ENCODE peak calls at places on chromosome 21, in six cellular contexts. K is spleen; H is right lobe of liver; E is SJCRH30; R is H7; M is CD8-positive, alpha-beta T cell. B is an unnamed sample. For H3K27me3, the result is how much of the 10 kb centered on the place peaks cover.

GRCh38 chr21:14688412-14688811 is 142.3 kb upstream of the SAMSN1 start:
- DNase-seq in K (no peak), H (no peak), E (no peak), R (no peak), M (no peak), B (no peak)

GRCh38 chr21:19076031-19076430 is 672.4 kb upstream of the TMPRSS15 start:
- DNase-seq in K (no peak), H (no peak), E (no peak), R (no peak), M (no peak), B (no peak)

GRCh38 chr21:46185717-46186116 is 1.5 kb upstream of the SPATC1L start:
- DNase-seq in K (no peak), H (no peak), E (no peak), R (no peak), M (no peak), B (no peak)

GRCh38 chr21:31671931-31672330 is 12.4 kb downstream of the SOD1 start:
- DNase-seq in K (no peak), H (no peak), E (no peak), R (peak), M (no peak), B (no peak)

GRCh38 chr21:46325073-46325912 is 1.3 kb downstream of the PCNT start:
- DNase-seq in K (peak), H (peak), E (peak), R (peak), M (peak), B (peak)

GRCh38 chr21:45365608-45366241 is 39.2 kb upstream of the COL18A1 start:
- DNase-seq in K (no peak), H (no peak), E (peak), R (peak), M (no peak), B (no peak)

GRCh38 chr21:40315647-40316046 is 448.4 kb downstream of the PCP4 start:
- DNase-seq in K (no peak), H (no peak), E (no peak), R (no peak), M (no peak), B (no peak)

GRCh38 chr21:46098303-46099141 is 610 bp downstream of the COL6A2 start:
- DNase-seq in K (peak), H (peak), E (no peak), R (peak), M (peak), B (no peak)

GRCh38 chr21:45979141-45979631 is 2.4 kb upstream of the COL6A1 start:
- DNase-seq in K (peak), H (no peak), E (peak), R (peak), M (no peak), B (peak)

GRCh38 chr21:31524140-31524539 is 135.4 kb upstream of the SOD1 start:
- DNase-seq in K (no peak), H (no peak), E (no peak), R (peak), M (no peak), B (no peak)

GRCh38 chr21:46243865-46244490 is 15.4 kb upstream of the LSS start:
- DNase-seq in K (no peak), H (no peak), E (no peak), R (no peak), M (no peak), B (no peak)

GRCh38 chr21:46256501-46256994 is 28.0 kb upstream of the LSS start:
- DNase-seq in K (no peak), H (no peak), E (no peak), R (peak), M (no peak), B (no peak)

GRCh38 chr21:45853703-45854342 is 127.7 kb upstream of the COL6A1 start:
- DNase-seq in K (peak), H (no peak), E (no peak), R (no peak), M (no peak), B (no peak)

GRCh38 chr21:27519357-27519756 is 552.5 kb upstream of the ADAMTS5 start:
- DNase-seq in K (no peak), H (no peak), E (peak), R (no peak), M (no peak), B (no peak)

GRCh38 chr21:43928726-43929125 is 63.7 kb downstream of the AGPAT3 start:
- DNase-seq in K (no peak), H (no peak), E (no peak), R (peak), M (no peak), B (no peak)

GRCh38 chr21:46374761-46375389 is 50.9 kb downstream of the PCNT start:
- DNase-seq in K (no peak), H (no peak), E (peak), R (no peak), M (no peak), B (no peak)

GRCh38 chr21:14114251-14114650 is 96.5 kb downstream of the LIPI start:
- DNase-seq in K (no peak), H (no peak), E (no peak), R (peak), M (no peak), B (no peak)

GRCh38 chr21:45575993-45576837 is 34.0 kb upstream of the SLC19A1 start:
- DNase-seq in K (peak), H (peak), E (no peak), R (no peak), M (no peak), B (no peak)

GRCh38 chr21:31901342-31901741 is 28.5 kb downstream of the HUNK start:
- DNase-seq in K (no peak), H (peak), E (no peak), R (no peak), M (no peak), B (no peak)

GRCh38 chr21:32463889-32464300 is 51.4 kb downstream of the EVA1C start:
- DNase-seq in K (no peak), H (no peak), E (no peak), R (no peak), M (no peak), B (no peak)

GRCh38 chr21:44089001-44089911 is 17.9 kb upstream of the PWP2 start:
- DNase-seq in K (peak), H (no peak), E (no peak), R (no peak), M (peak), B (no peak)

GRCh38 chr21:27269646-27270045 is 302.8 kb upstream of the ADAMTS5 start:
- DNase-seq in K (no peak), H (no peak), E (no peak), R (no peak), M (no peak), B (no peak)

GRCh38 chr21:44552136-44552535 is 831 bp upstream of the KRTAP10-2 start:
- DNase-seq in K (peak), H (no peak), E (no peak), R (no peak), M (no peak), B (no peak)

GRCh38 chr21:25895565-25896205 is 160.9 kb downstream of the GABPA start:
- DNase-seq in K (no peak), H (no peak), E (peak), R (no peak), M (no peak), B (peak)

GRCh38 chr21:45003331-45004058 is 63.7 kb downstream of the SLX9 start:
- DNase-seq in K (peak), H (no peak), E (no peak), R (no peak), M (no peak), B (peak)

GRCh38 chr21:26851109-26851944 is 6.1 kb upstream of the ADAMTS1 start:
- DNase-seq in K (no peak), H (no peak), E (no peak), R (no peak), M (no peak), B (no peak)

GRCh38 chr21:26351661-26352060 is 181.1 kb upstream of the APP start:
- DNase-seq in K (no peak), H (no peak), E (no peak), R (no peak), M (no peak), B (no peak)

GRCh38 chr21:23633447-23633846 is 1973.8 kb downstream of the MRPL39 start:
- DNase-seq in K (no peak), H (no peak), E (no peak), R (no peak), M (no peak), B (no peak)

GRCh38 chr21:23639726-23640125 is 1967.6 kb downstream of the MRPL39 start:
- DNase-seq in K (no peak), H (no peak), E (no peak), R (no peak), M (no peak), B (no peak)

DNA sequence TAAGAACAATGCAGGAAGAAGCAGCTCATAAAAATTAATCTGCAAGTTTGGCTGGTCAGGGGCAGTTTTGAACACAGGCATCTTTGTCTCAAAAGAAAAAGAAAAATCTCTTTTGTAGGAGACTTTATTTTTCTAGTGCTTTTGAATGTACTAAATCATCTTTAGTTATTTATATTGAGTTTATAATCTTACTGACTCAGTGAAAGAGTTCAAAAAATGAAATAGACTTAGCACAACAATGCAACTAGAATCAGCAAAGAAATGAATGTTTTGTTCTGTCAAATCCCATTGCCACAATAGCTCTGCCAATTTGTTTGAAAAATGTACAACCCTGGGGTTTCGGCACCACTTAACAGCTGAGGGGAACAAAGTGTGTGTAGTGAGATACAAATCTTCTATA is 1969.2 kb downstream of the MRPL39 start:
- DNase-seq in K (no peak), H (no peak), E (no peak), R (no peak), M (no peak), B (no peak)
- H3K27me3 ChIP-seq in K (under half), H (under half), E (under half), R (under half), M (under half), B (under half)

GRCh38 chr21:16842716-16843115 is 670.1 kb upstream of the CXADR start:
- DNase-seq in K (no peak), H (no peak), E (no peak), R (no peak), M (no peak), B (no peak)
- H3K4me3 ChIP-seq in K (no peak), H (no peak), E (no peak), R (no peak), M (no peak), B (no peak)

GRCh38 chr21:36744190-36744559 is 45.3 kb downstream of the SIM2 start:
- DNase-seq in K (no peak), H (no peak), E (no peak), R (no peak), M (no peak), B (no peak)
- H3K27me3 ChIP-seq in K (under half), H (under half), E (under half), R (under half), M (under half), B (under half)

GRCh38 chr21:42498012-42498411 is 2.0 kb upstream of the RSPH1 start:
- DNase-seq in K (no peak), H (no peak), E (no peak), R (no peak), M (no peak), B (no peak)

GRCh38 chr21:42496120-42496838 is at the start of gene RSPH1:
- DNase-seq in K (peak), H (peak), E (peak), R (peak), M (peak), B (peak)

GRCh38 chr21:42495765-42496119 is 282 bp downstream of the RSPH1 start:
- DNase-seq in K (no peak), H (no peak), E (no peak), R (no peak), M (no peak), B (no peak)

GRCh38 chr21:42495027-42495426 is 997 bp downstream of the RSPH1 start:
- DNase-seq in K (no peak), H (no peak), E (no peak), R (no peak), M (no peak), B (no peak)

DNA sequence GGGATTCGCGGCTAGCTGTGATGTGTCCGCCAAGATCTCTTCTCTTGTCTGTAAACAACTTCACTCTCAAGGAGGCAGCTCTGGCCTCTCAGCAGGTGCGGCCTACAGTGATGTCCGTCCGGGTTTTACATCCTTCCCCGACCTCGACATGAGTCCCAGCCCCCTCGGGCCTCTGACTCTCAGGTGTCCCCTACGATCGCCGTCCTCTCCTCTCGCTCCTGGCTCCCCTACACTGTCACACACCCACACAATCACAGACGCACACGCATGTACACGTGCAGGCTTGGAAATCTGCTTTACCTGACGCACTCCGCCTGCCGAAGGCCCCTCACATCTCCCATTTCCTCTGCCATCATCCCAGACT is 797 bp upstream of the RSPH1 start:
- DNase-seq in K (no peak), H (no peak), E (peak), R (peak), M (no peak), B (no peak)
- H3K4me3 ChIP-seq in K (peak), H (peak), E (peak), R (peak), M (peak), B (peak)

DNA sequence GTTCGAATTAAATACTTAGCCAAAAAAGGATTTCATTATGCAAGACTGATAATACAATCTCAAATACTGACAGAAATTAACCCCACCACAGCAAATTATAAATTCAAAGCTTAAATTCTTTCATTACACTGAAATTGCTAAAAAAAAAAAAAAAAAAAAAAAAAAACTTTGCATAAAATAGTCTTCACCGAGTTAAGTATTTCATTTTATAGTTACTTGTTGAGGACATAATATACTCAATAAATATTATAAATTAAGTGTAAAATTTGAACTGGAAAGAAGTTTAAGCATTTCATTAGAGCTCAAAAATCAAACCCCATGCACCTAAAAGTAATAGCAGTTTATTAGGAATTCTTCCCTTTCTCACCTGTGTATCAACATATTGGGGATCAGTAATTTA is 1.9 kb upstream of the PSMG1 start:
- DNase-seq in K (no peak), H (no peak), E (no peak), R (no peak), M (no peak), B (no peak)
- H3K27me3 ChIP-seq in K (under half), H (under half), E (under half), R (under half), M (under half), B (under half)

GRCh38 chr21:41933259-41934079 is 20.3 kb downstream of the C2CD2 start:
- DNase-seq in K (peak), H (no peak), E (no peak), R (no peak), M (no peak), B (no peak)
- H3K4me3 ChIP-seq in K (peak), H (no peak), E (no peak), R (no peak), M (no peak), B (no peak)

DNA sequence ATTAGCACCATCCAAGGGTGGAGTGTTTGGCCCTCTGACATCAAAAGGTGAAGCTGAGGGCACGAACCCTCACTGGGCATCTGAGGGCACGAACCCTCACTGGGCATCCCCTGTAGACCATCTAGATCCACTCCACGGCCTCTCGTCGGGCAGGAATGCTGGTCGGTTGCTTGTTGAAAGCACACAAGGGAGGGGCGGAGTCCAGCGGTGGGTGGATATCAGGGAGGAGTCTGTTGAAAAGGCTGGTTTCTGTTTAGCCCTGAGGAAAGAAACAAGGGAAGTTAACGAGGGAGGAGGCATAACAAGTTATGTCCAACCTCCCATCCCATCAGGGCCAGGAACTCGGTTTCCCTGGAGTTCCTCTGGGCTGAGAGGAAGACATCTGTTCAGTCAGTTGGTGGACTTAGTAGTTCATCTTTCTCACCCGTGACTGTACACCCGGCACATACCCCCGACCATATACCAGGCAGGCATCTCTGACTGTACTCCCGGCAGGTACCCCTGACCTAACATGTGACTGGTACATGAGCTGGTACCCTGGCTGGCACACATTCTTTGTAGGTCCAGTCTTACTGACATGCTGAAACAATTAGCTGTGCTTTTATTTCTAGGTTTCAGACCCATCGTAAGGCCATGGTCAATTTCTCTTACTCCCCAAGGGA is 32.1 kb upstream of the PDE9A start:
- DNase-seq in K (peak), H (no peak), E (no peak), R (no peak), M (no peak), B (no peak)
- H3K27me3 ChIP-seq in K (under half), H (under half), E (under half), R (under half), M (under half), B (under half)

GRCh38 chr21:42523211-42523610 is 9.6 kb downstream of the SLC37A1 start:
- DNase-seq in K (no peak), H (no peak), E (no peak), R (peak), M (no peak), B (no peak)
- H3K4me3 ChIP-seq in K (no peak), H (no peak), E (no peak), R (no peak), M (no peak), B (no peak)

GRCh38 chr21:35216966-35217365 is 167.9 kb upstream of the RUNX1 start:
- DNase-seq in K (no peak), H (no peak), E (no peak), R (no peak), M (no peak), B (no peak)
- H3K27me3 ChIP-seq in K (under half), H (under half), E (under half), R (under half), M (under half), B (under half)

B was measured in BE2C.